ENCODE peak calls at places on chromosome 12, in five cellular contexts. One of them, this sample, is unnamed.

GRCh38 chr12:84502907-84503787 is 409.5 kb downstream of the SLC6A15 start:
- DNase-seq in ascending aorta: no peak
- DNase-seq in mucosa of descending colon: no peak
- DNase-seq in AG09309: peak; percentile 37
- DNase-seq in AG10803: peak; percentile 77
- DNase-seq in this sample: peak; percentile 85

GRCh38 chr12:110537605-110538409 is 35.7 kb downstream of the RAD9B start:
- DNase-seq in AG10803: no peak
- DNase-seq in ascending aorta: peak; percentile 81
- DNase-seq in mucosa of descending colon: no peak
- DNase-seq in AG09309: no peak
- DNase-seq in this sample: peak; percentile 83

GRCh38 chr12:44942714-44943113 is 66.6 kb upstream of the NELL2 start:
- DNase-seq in mucosa of descending colon: no peak
- DNase-seq in AG10803: no peak
- DNase-seq in AG09309: no peak
- DNase-seq in ascending aorta: no peak
- DNase-seq in this sample: no peak

GRCh38 chr12:23039834-23040233 is 414.9 kb downstream of the ETNK1 start:
- DNase-seq in AG09309: no peak
- DNase-seq in AG10803: no peak
- DNase-seq in ascending aorta: no peak
- DNase-seq in mucosa of descending colon: no peak
- DNase-seq in this sample: no peak

GRCh38 chr12:12534134-12534866 is 28.4 kb downstream of the DUSP16 start:
- DNase-seq in AG09309: no peak
- DNase-seq in ascending aorta: no peak
- DNase-seq in mucosa of descending colon: no peak
- DNase-seq in AG10803: no peak
- DNase-seq in this sample: peak; percentile 29

GRCh38 chr12:64900540-64900939 is 76.1 kb downstream of the TBC1D30 start:
- DNase-seq in mucosa of descending colon: no peak
- DNase-seq in AG09309: no peak
- DNase-seq in ascending aorta: no peak
- DNase-seq in AG10803: peak; percentile 62
- DNase-seq in this sample: no peak

GRCh38 chr12:92753976-92754885 is 51.4 kb downstream of the PLEKHG7 start:
- DNase-seq in AG09309: no peak
- DNase-seq in AG10803: no peak
- DNase-seq in ascending aorta: no peak
- DNase-seq in mucosa of descending colon: no peak
- DNase-seq in this sample: no peak

GRCh38 chr12:6697584-6698351 is 2.8 kb downstream of the PIANP start:
- DNase-seq in ascending aorta: no peak
- DNase-seq in AG10803: peak; percentile 62
- DNase-seq in mucosa of descending colon: no peak
- DNase-seq in AG09309: peak; percentile 21
- DNase-seq in this sample: peak; percentile 82

GRCh38 chr12:52231305-52232232 is 1.5 kb upstream of the KRT7 start:
- DNase-seq in AG10803: no peak
- DNase-seq in ascending aorta: no peak
- DNase-seq in AG09309: no peak
- DNase-seq in mucosa of descending colon: no peak
- DNase-seq in this sample: no peak

GRCh38 chr12:24047345-24047744 is 97.9 kb upstream of the SOX5 start:
- DNase-seq in mucosa of descending colon: no peak
- DNase-seq in ascending aorta: no peak
- DNase-seq in AG09309: no peak
- DNase-seq in AG10803: no peak
- DNase-seq in this sample: no peak

GRCh38 chr12:132827763-132828703 is 636 bp downstream of the GOLGA3 start:
- DNase-seq in mucosa of descending colon: peak; percentile 79
- DNase-seq in ascending aorta: no peak
- DNase-seq in AG09309: peak; percentile 38
- DNase-seq in AG10803: peak; percentile 80
- DNase-seq in this sample: no peak

GRCh38 chr12:12477532-12477890 is 85.2 kb downstream of the DUSP16 start:
- DNase-seq in AG09309: no peak
- DNase-seq in mucosa of descending colon: no peak
- DNase-seq in AG10803: no peak
- DNase-seq in ascending aorta: no peak
- DNase-seq in this sample: no peak

GRCh38 chr12:42705863-42706262 is 116.3 kb upstream of the PRICKLE1 start:
- DNase-seq in ascending aorta: peak; percentile 72
- DNase-seq in AG09309: peak; percentile 82
- DNase-seq in mucosa of descending colon: no peak
- DNase-seq in AG10803: peak; percentile 84
- DNase-seq in this sample: peak; percentile 93

GRCh38 chr12:48764521-48764920 is 24.4 kb downstream of the ADCY6 start:
- DNase-seq in mucosa of descending colon: peak; percentile 74
- DNase-seq in ascending aorta: no peak
- DNase-seq in AG09309: no peak
- DNase-seq in AG10803: no peak
- DNase-seq in this sample: no peak

GRCh38 chr12:26036877-26037276 is 78.4 kb downstream of the RASSF8 start:
- DNase-seq in AG10803: no peak
- DNase-seq in AG09309: no peak
- DNase-seq in mucosa of descending colon: no peak
- DNase-seq in ascending aorta: no peak
- DNase-seq in this sample: no peak

GRCh38 chr12:102415515-102415914 is 64.8 kb downstream of the IGF1 start:
- DNase-seq in ascending aorta: no peak
- DNase-seq in AG10803: no peak
- DNase-seq in AG09309: no peak
- DNase-seq in mucosa of descending colon: no peak
- DNase-seq in this sample: no peak

GRCh38 chr12:12582895-12583303 is 20.2 kb upstream of the DUSP16 start:
- DNase-seq in AG10803: peak; percentile 63
- DNase-seq in ascending aorta: no peak
- DNase-seq in AG09309: peak; percentile 33
- DNase-seq in mucosa of descending colon: no peak
- DNase-seq in this sample: no peak

DNA sequence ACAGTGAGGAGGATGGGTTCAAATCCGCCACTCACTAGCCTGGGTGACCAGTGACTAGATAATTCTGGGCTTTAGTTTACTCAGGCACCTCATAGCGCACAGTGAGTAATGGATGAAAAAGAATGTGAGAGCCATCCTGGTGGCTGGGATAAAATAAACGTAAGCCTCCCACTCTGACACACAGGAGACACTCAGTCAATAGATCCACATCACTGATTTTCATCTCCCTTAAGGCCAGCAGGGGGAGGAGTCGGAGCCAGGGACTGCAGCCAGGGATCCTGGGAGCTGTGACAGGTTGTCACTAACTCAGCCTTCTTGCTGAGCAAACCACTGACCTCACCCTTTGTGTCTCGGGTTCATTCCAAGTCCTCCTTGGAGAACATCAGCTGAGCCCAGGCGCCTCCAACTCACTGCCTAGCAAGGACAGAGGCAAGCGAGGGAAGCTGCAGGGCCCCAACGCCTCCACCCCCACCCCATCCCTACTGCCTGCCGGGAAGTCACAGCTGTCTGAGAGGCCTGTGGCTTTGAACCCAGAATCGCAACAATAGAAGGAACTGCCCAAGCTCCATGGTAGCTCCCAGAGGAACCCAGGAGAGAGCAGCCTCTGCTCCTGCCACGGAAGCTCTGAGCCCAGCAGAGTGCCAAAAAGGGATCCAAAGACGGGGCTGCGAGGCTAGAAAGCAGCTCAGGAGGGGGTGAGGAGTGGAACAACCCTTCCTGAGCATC is 30.7 kb downstream of the PXN start:
- DNase-seq in AG10803: peak; percentile 98
- DNase-seq in ascending aorta: peak; percentile 95
- DNase-seq in AG09309: peak; percentile 86
- DNase-seq in mucosa of descending colon: peak; percentile 83
- DNase-seq in this sample: peak; percentile 85
- H3K4me3 ChIP-seq in AG10803: peak overlapping the region; percentile 30
- H3K4me3 ChIP-seq in ascending aorta: peak overlapping the region; percentile 12
- H3K4me3 ChIP-seq in AG09309: no peak overlapping the region
- H3K4me3 ChIP-seq in mucosa of descending colon: no peak overlapping the region
- H3K4me3 ChIP-seq in this sample: peak overlapping the region; percentile 40

GRCh38 chr12:28162697-28163096 is 27.6 kb upstream of the CCDC91 start:
- DNase-seq in ascending aorta: no peak
- DNase-seq in mucosa of descending colon: no peak
- DNase-seq in AG10803: no peak
- DNase-seq in AG09309: no peak
- DNase-seq in this sample: no peak
- H3K4me3 ChIP-seq in ascending aorta: no peak overlapping the region
- H3K4me3 ChIP-seq in mucosa of descending colon: no peak overlapping the region
- H3K4me3 ChIP-seq in AG10803: no peak overlapping the region
- H3K4me3 ChIP-seq in AG09309: no peak overlapping the region
- H3K4me3 ChIP-seq in this sample: no peak overlapping the region

GRCh38 chr12:53998900-53999236 is 1.1 kb upstream of the HOXC9 start:
- DNase-seq in AG09309: no peak
- DNase-seq in ascending aorta: no peak
- DNase-seq in AG10803: no peak
- DNase-seq in mucosa of descending colon: peak; percentile 15
- DNase-seq in this sample: no peak

GRCh38 chr12:53999596-54000104 is 311 bp upstream of the HOXC9 start:
- DNase-seq in AG10803: peak; percentile 87
- DNase-seq in mucosa of descending colon: peak; percentile 20
- DNase-seq in AG09309: no peak
- DNase-seq in ascending aorta: no peak
- DNase-seq in this sample: peak; percentile 79

GRCh38 chr12:54001283-54002187 is 1.6 kb downstream of the HOXC9 start:
- DNase-seq in AG09309: no peak
- DNase-seq in mucosa of descending colon: no peak
- DNase-seq in ascending aorta: no peak
- DNase-seq in AG10803: no peak
- DNase-seq in this sample: no peak

GRCh38 chr12:54000774-54001114 is 783 bp downstream of the HOXC9 start:
- DNase-seq in AG10803: no peak
- DNase-seq in AG09309: no peak
- DNase-seq in ascending aorta: no peak
- DNase-seq in mucosa of descending colon: no peak
- DNase-seq in this sample: no peak

DNA sequence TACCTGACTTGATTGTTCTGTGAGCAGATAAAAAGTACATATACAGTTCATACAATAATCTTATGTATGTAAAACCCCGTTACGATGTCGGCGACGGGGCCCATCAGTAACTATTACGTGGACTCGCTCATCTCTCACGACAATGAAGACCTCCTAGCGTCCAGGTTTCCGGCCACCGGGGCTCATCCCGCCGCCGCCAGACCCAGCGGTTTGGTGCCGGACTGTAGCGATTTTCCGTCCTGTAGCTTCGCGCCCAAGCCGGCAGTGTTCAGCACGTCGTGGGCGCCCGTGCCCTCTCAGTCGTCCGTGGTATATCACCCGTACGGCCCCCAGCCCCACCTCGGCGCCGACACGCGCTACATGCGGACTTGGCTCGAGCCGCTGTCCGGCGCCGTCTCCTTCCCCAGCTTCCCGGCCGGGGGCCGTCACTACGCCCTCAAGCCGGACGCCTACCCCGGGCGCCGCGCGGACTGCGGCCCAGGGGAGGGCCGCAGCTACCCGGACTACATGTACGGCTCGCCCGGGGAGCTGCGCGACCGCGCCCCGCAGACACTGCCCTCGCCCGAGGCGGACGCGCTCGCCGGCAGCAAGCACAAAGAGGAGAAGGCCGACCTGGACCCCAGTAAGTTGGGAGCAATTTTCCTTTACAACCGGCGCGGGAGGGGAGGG is at the start of gene HOXC9:
- DNase-seq in AG10803: no peak
- DNase-seq in ascending aorta: no peak
- DNase-seq in AG09309: no peak
- DNase-seq in mucosa of descending colon: peak; percentile 36
- DNase-seq in this sample: peak; percentile 43
- H3K4me3 ChIP-seq in AG10803: peak within 1 kb of the TSS; percentile 98
- H3K4me3 ChIP-seq in ascending aorta: peak within 1 kb of the TSS; percentile 61
- H3K4me3 ChIP-seq in AG09309: peak within 1 kb of the TSS; percentile 86
- H3K4me3 ChIP-seq in mucosa of descending colon: no peak within 1 kb of the TSS
- H3K4me3 ChIP-seq in this sample: peak within 1 kb of the TSS; percentile 73

GRCh38 chr12:95215925-95216324 is 1.3 kb downstream of the FGD6 start:
- DNase-seq in ascending aorta: no peak
- DNase-seq in AG10803: peak; percentile 24
- DNase-seq in AG09309: no peak
- DNase-seq in mucosa of descending colon: no peak
- DNase-seq in this sample: peak; percentile 51
- H3K4me3 ChIP-seq in ascending aorta: peak overlapping the region; percentile 90
- H3K4me3 ChIP-seq in AG10803: peak overlapping the region; percentile 78
- H3K4me3 ChIP-seq in AG09309: no peak overlapping the region
- H3K4me3 ChIP-seq in mucosa of descending colon: no peak overlapping the region
- H3K4me3 ChIP-seq in this sample: peak overlapping the region; percentile 65

DNA sequence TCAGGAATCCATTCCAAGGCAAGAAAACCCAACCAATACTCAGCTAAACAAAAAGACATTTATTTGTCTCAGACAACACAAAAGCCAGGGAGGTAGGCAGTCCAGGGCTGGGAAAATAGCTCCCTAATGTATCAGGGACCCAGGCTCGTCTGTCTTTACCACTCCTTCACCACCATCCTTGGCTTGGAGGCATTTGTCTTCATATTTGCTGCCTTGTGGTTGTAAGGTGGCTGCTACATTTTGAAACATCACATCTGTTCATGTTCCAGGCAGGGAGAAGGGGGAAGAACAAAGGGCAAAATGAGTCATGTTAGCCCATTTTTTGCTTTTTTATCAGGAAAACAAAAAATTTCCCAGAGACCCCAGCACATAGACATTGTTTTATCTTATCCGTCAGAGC is 44.8 kb upstream of the PCED1B start:
- DNase-seq in ascending aorta: no peak
- DNase-seq in AG09309: peak; percentile 60
- DNase-seq in AG10803: peak; percentile 82
- DNase-seq in mucosa of descending colon: no peak
- DNase-seq in this sample: no peak
- H3K4me3 ChIP-seq in ascending aorta: no peak overlapping the region
- H3K4me3 ChIP-seq in AG09309: no peak overlapping the region
- H3K4me3 ChIP-seq in AG10803: no peak overlapping the region
- H3K4me3 ChIP-seq in mucosa of descending colon: no peak overlapping the region
- H3K4me3 ChIP-seq in this sample: no peak overlapping the region

DNA sequence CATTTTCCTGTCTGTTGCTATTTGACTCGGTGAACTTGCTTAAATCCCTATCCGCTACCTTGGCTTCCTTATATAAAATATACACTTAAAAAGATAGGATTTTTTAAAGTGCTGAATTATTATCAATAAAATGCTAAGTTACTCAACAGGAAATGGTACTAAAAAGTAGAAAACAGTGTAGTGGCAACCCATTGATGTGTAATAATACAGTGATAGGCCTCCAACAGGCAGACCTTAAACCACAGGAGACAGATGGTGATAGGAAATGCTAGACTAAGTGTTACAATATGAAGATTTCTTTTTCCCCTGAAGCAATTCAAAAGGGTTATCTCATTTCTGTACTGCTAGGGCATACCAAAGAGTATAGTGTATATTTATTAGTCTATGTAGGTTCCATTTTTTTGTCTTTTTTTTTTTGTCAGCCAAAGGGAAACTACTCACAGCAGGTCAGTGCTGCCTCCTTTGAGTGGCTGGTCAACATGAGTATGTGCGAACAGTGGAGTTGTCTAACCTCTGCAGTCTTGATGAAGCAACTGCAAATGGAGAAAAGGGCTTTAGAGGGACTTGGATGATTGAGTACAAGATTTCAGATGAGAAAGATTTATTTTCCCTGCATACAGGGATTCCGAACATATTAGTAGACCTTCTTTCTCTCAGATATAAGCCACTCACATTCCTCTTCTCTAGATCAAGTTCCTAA is 183.8 kb downstream of the ACSS3 start:
- DNase-seq in AG09309: no peak
- DNase-seq in AG10803: no peak
- DNase-seq in ascending aorta: no peak
- DNase-seq in mucosa of descending colon: no peak
- DNase-seq in this sample: no peak
- H3K4me3 ChIP-seq in AG09309: no peak overlapping the region
- H3K4me3 ChIP-seq in AG10803: no peak overlapping the region
- H3K4me3 ChIP-seq in ascending aorta: no peak overlapping the region
- H3K4me3 ChIP-seq in mucosa of descending colon: no peak overlapping the region
- H3K4me3 ChIP-seq in this sample: no peak overlapping the region

GRCh38 chr12:17038923-17039322 is 433.0 kb upstream of the LMO3 start:
- DNase-seq in AG10803: no peak
- DNase-seq in ascending aorta: no peak
- DNase-seq in mucosa of descending colon: no peak
- DNase-seq in AG09309: no peak
- DNase-seq in this sample: no peak
- H3K4me3 ChIP-seq in AG10803: no peak overlapping the region
- H3K4me3 ChIP-seq in ascending aorta: no peak overlapping the region
- H3K4me3 ChIP-seq in mucosa of descending colon: no peak overlapping the region
- H3K4me3 ChIP-seq in AG09309: no peak overlapping the region
- H3K4me3 ChIP-seq in this sample: no peak overlapping the region